ENCODE peak calls at places on chromosomes 5 and 9, in ten cellular contexts. L is AG04450, F is NAMALWA, I is CMK, B is endothelial cell, Q is NCI-H2171, C is dorsolateral prefrontal cortex, G is KBM-7, K is amniotic epithelial cell, O is GM04504. U is an unnamed sample.
A peak's percentile ranks its signal among the peaks of the same experiment; 100 is the strongest.

GRCh38 chr5:117769877-117770276 is 1195.3 kb upstream of the SEMA6A start:
- DNase-seq in C (no peak), O (no peak), K (no peak), Q (peak; percentile 15), G (no peak), F (no peak), I (no peak), B (no peak), L (no peak), U (no peak)

GRCh38 chr5:154901276-154901675 is 36.7 kb downstream of the GEMIN5 start:
- DNase-seq in L (no peak), I (no peak), O (no peak), F (no peak), B (no peak), Q (no peak), G (no peak), C (no peak), K (no peak), U (no peak)

GRCh38 chr9:136576269-136576626 is 30.4 kb upstream of the NOTCH1 start:
- DNase-seq in G (no peak), F (no peak), I (no peak), C (peak; percentile 47), L (no peak), Q (no peak), B (no peak), O (no peak), K (no peak), U (no peak)

GRCh38 chr9:16828335-16829281 is 41.9 kb downstream of the BNC2 start:
- DNase-seq in F (no peak), K (peak; percentile 54), G (no peak), Q (no peak), B (peak; percentile 27), C (no peak), L (no peak), O (peak; percentile 79), I (no peak), U (peak; percentile 38)

GRCh38 chr5:32332971-32333370 is 20.2 kb upstream of the MTMR12 start:
- DNase-seq in O (no peak), Q (no peak), K (no peak), B (no peak), L (no peak), I (no peak), F (no peak), G (no peak), C (no peak), U (no peak)

GRCh38 chr9:95552814-95553546 is 36.2 kb upstream of the PTCH1 start:
- DNase-seq in G (no peak), I (no peak), K (no peak), O (no peak), F (no peak), B (peak; percentile 21), L (no peak), C (no peak), Q (no peak), U (no peak)

GRCh38 chr9:135878528-135879236 is 28.7 kb downstream of the CAMSAP1 start:
- DNase-seq in G (no peak), K (no peak), Q (no peak), I (no peak), L (no peak), F (no peak), C (no peak), O (no peak), B (no peak), U (no peak)

GRCh38 chr5:66987126-66987525 is 209.5 kb downstream of the CD180 start:
- DNase-seq in O (no peak), I (no peak), G (no peak), K (no peak), B (no peak), C (no peak), F (no peak), Q (no peak), L (no peak), U (no peak)

GRCh38 chr9:121675969-121676822 is 24.8 kb downstream of the DAB2IP start:
- DNase-seq in C (no peak), Q (no peak), B (no peak), L (no peak), O (no peak), I (no peak), K (no peak), G (no peak), F (no peak), U (no peak)

U was measured in mesothelial cell of epicardium.